ENCODE peak calls at places on chromosomes 12 and 14, in nine cellular contexts. Q is brain microvascular endothelial cell; L is astrocyte of the spinal cord; J is fibroblast of mammary gland; H is epithelial cell of esophagus; Z is A673; W is AG04450; R is fibroblast of lung; N is CD8-positive, alpha-beta T cell. P is an unnamed sample.

GRCh38 chr12:57229041-57229633 is 374 bp upstream of the SHMT2 start:
- DNase-seq in Q (no peak), L (peak; percentile 13), J (no peak), H (no peak), Z (no peak), W (no peak), R (no peak), N (no peak), P (no peak)

GRCh38 chr14:32345311-32345771 is 16.2 kb downstream of the AKAP6 start:
- DNase-seq in Q (peak; percentile 28), L (peak; percentile 22), J (peak; percentile 67), H (peak; percentile 86), Z (no peak), W (no peak), R (peak; percentile 53), N (no peak), P (no peak)

GRCh38 chr12:104219908-104220404 is 4.4 kb downstream of the TXNRD1 start:
- DNase-seq in Q (peak; percentile 82), L (peak; percentile 50), J (peak; percentile 83), H (peak; percentile 96), Z (peak; percentile 87), W (no peak), R (peak; percentile 79), N (no peak), P (no peak)

GRCh38 chr14:23457587-23458445 is 11.7 kb upstream of the NGDN start:
- DNase-seq in Q (no peak), L (no peak), J (no peak), H (no peak), Z (no peak), W (no peak), R (no peak), N (no peak), P (no peak)

GRCh38 chr12:79439179-79439825 is 251.5 kb downstream of the PAWR start:
- DNase-seq in Q (no peak), L (peak; percentile 76), J (no peak), H (no peak), Z (no peak), W (no peak), R (peak; percentile 28), N (no peak), P (no peak)

GRCh38 chr14:54813081-54813480 is 89.5 kb downstream of the GCH1 start:
- DNase-seq in Q (no peak), L (no peak), J (no peak), H (peak; percentile 78), Z (no peak), W (no peak), R (no peak), N (no peak), P (no peak)

GRCh38 chr12:4438834-4439596 is 6.6 kb downstream of the FGF6 start:
- DNase-seq in Q (no peak), L (no peak), J (no peak), H (no peak), Z (no peak), W (no peak), R (no peak), N (no peak), P (no peak)

GRCh38 chr12:48788852-48789775 is at the start of gene ADCY6:
- DNase-seq in Q (peak; percentile 57), L (peak; percentile 79), J (peak; percentile 60), H (peak; percentile 72), Z (peak; percentile 35), W (no peak), R (peak; percentile 77), N (no peak), P (peak; percentile 31)

GRCh38 chr12:53034459-53034858 is 15.4 kb upstream of the TNS2 start:
- DNase-seq in Q (peak; percentile 20), L (no peak), J (no peak), H (no peak), Z (no peak), W (no peak), R (no peak), N (no peak), P (no peak)

DNA sequence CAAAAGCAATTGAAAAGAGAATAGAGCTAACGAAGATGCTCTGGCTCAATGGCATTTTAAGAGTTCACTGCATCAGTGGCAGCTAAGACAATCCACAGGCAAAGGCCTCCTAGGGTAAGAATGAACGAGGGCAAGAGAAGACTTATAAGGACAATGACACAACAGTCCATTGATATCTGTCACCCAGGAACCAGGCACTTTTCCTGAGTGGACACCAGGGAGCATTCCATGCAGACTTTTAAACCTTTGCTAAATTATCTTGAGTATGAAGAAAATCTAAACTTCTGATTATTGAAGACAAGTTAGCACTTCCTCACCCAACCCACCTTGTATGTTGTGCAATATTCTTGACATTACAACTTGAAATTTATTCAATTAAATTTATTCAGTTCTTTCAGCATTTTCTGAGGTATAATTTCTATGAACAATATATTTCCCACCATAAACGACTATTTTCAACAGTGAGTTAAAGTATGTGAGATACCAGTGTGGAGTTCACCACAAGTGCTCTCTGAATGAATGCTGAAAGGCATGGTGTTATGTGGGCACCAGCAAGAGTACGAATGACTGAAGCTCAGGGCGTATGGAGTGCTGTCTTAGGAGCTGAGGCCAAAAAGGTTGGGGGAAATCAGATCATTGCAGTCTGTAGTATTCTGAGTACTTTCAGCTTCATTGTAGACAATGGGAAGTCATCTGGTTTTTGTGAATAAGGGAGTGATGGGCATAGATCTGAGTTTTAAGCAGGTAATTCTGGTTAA is 124.3 kb upstream of the LMNTD1 start:
- DNase-seq in Q (no peak), L (no peak), J (no peak), H (no peak), Z (no peak), W (no peak), R (peak; percentile 5), N (no peak), P (no peak)
- TF ChIP-seq CTCF in Q (no peak), L (no peak), J (no peak), H (peak; percentile 35), Z (peak; percentile 16), W (no peak), R (no peak), N (no peak), P (no peak)

DNA sequence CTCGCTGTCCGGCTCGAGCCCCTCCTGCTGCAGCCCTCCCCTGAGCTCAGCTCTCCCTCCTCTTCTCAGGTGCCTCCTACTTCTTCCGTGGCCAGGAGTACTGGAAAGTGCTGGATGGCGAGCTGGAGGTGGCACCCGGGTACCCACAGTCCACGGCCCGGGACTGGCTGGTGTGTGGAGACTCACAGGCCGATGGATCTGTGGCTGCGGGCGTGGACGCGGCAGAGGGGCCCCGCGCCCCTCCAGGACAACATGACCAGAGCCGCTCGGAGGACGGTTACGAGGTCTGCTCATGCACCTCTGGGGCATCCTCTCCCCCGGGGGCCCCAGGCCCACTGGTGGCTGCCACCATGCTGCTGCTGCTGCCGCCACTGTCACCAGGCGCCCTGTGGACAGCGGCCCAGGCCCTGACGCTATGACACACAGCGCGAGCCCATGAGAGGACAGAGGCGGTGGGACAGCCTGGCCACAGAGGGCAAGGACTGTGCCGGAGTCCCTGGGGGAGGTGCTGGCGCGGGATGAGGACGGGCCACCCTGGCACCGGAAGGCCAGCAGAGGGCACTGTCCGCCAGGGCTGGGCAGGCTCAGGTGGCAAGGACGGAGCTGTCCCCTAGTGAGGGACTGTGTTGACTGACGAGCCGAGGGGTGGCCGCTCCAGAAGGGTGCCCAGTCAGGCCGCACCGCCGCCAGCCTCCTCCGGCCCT is 22.8 kb downstream of the MMP17 start:
- DNase-seq in Q (no peak), L (no peak), J (no peak), H (peak; percentile 64), Z (no peak), W (no peak), R (no peak), N (no peak), P (no peak)
- H3K4me3 ChIP-seq in Q (no peak overlapping the region), L (no peak overlapping the region), J (no peak overlapping the region), H (no peak overlapping the region), Z (no peak overlapping the region), W (no peak overlapping the region), R (no peak overlapping the region), N (no peak overlapping the region), P (no peak overlapping the region)

DNA sequence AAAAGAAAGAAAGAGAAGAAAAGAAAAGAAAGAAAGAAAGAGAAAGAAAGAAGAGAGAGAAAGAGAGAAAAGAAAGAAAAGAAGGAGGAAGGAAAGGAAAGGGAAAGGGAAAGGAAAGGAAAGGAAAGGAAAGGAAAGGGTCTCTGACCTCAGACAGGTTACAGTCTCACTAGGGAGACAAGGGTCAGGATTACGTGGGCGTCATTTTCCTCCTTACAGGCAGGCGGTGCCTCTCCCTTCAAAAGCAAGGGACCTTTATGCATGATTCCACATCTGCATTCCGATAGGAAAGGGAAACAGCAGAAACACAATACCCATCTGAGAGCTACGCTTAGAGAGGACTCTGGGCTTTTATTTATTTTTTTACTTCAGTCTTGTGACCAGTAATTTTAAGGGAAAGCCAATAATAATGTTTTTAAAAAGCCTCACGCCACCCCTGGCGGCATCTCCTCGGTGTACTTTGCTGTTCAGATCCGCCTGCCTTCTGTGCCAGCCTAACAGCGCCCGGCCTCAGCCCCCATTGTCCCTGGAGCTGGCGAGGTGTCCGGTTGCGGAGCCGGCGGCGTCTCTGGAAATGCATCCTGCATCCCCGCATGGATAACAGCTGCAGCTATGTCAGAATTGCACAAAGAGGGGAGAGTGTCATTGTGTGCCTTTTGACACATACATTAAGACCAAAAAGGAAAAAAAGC is 882 bp upstream of the HIP1R start:
- DNase-seq in Q (no peak), L (peak; percentile 56), J (peak; percentile 58), H (peak; percentile 50), Z (peak; percentile 73), W (no peak), R (peak; percentile 41), N (no peak), P (no peak)
- TF ChIP-seq CTCF in Q (peak; percentile 9), L (no peak), J (no peak), H (peak; percentile 12), Z (peak; percentile 11), W (peak; percentile 14), R (peak; percentile 34), N (no peak), P (peak; percentile 21)

GRCh38 chr12:40054554-40055226 is 51.2 kb downstream of the SLC2A13 start:
- DNase-seq in Q (peak; percentile 90), L (peak; percentile 75), J (peak; percentile 85), H (peak; percentile 81), Z (peak; percentile 60), W (peak; percentile 15), R (peak; percentile 79), N (no peak), P (peak; percentile 66)
- H3K4me3 ChIP-seq in Q (no peak overlapping the region), L (no peak overlapping the region), J (no peak overlapping the region), H (no peak overlapping the region), Z (no peak overlapping the region), W (no peak overlapping the region), R (no peak overlapping the region), N (no peak overlapping the region), P (no peak overlapping the region)

GRCh38 chr14:22226381-22226780 is 362.6 kb downstream of the DAD1 start:
- DNase-seq in Q (peak; percentile 53), L (no peak), J (no peak), H (peak; percentile 54), Z (peak; percentile 77), W (no peak), R (peak; percentile 21), N (peak; percentile 0), P (no peak)
- TF ChIP-seq CTCF in Q (peak; percentile 58), L (peak; percentile 11), J (no peak), H (peak; percentile 56), Z (peak; percentile 75), W (peak; percentile 41), R (no peak), N (no peak), P (peak; percentile 9)

DNA sequence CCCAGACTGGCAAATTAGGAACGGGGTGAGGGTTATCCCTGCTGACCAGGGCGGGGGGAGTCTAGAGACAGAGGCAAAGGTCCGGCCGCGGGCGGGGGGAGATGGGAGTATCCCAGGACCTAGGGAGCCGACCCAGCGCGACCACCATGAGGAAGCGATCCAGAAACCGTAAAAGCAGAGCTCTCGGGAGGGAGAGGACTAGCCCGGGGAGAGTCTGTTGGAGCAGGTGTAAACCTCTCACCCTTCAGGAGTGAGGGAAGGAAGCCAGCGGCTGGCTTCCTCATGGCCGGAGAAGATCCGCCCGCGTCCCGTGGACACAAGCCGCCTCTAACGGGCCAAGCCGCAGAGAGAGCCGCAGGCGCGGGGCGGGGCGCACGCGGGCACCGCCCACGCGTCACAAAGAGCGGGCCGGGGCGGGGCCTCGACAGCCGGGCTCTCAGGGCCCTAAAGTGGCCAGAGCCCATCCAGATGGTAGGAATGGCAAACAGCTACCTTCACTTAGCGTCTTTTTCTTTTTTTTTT is at the start of gene ACRBP:
- DNase-seq in Q (no peak), L (peak; percentile 62), J (peak; percentile 60), H (peak; percentile 51), Z (peak; percentile 82), W (no peak), R (peak; percentile 61), N (no peak), P (peak; percentile 13)
- H3K4me3 ChIP-seq in Q (peak within 1 kb of the TSS; percentile 43), L (peak within 1 kb of the TSS; percentile 45), J (peak within 1 kb of the TSS; percentile 48), H (peak within 1 kb of the TSS; percentile 26), Z (peak within 1 kb of the TSS; percentile 51), W (peak within 1 kb of the TSS; percentile 55), R (peak within 1 kb of the TSS; percentile 35), N (peak within 1 kb of the TSS; percentile 17), P (peak within 1 kb of the TSS; percentile 34)